ENCODE peak calls at places on chromosomes 1 and 21, in four cellular contexts. C is CD8-positive, alpha-beta T cell; I is A549; B is GM12864. O is an unnamed sample.

GRCh38 chr1:198656500-198656932 is 17.7 kb downstream of the PTPRC start:
- DNase-seq in B (no peak), I (no peak), C (peak; percentile 53), O (no peak)

GRCh38 chr1:228098323-228098931 is 4.7 kb downstream of the C1orf35 start:
- DNase-seq in C (no peak), B (no peak), I (no peak), O (peak; percentile 5)

GRCh38 chr1:205711105-205712048 is 31.1 kb upstream of the SLC45A3 start:
- DNase-seq in I (peak; percentile 59), B (peak; percentile 47), C (peak; percentile 34), O (peak; percentile 58)

GRCh38 chr21:45417256-45417950 is 12.4 kb downstream of the COL18A1 start:
- DNase-seq in C (no peak), I (no peak), B (no peak), O (no peak)

GRCh38 chr1:160058087-160058486 is 11.9 kb downstream of the KCNJ10 start:
- DNase-seq in B (no peak), I (no peak), C (no peak), O (no peak)

GRCh38 chr1:221987860-221988520 is 246.1 kb upstream of the DUSP10 start:
- DNase-seq in I (peak; percentile 25), C (no peak), B (no peak), O (no peak)

GRCh38 chr1:10975567-10976326 is 36.7 kb upstream of the TARDBP start:
- DNase-seq in C (no peak), I (peak; percentile 30), B (no peak), O (no peak)

GRCh38 chr1:9388628-9389184 is 96.0 kb downstream of the SPSB1 start:
- DNase-seq in C (no peak), I (peak; percentile 69), B (no peak), O (no peak)

GRCh38 chr1:222974496-222974895 is 159.7 kb downstream of the DISP1 start:
- DNase-seq in I (no peak), C (no peak), B (no peak), O (no peak)

GRCh38 chr1:110086959-110087358 is 16.5 kb upstream of the ALX3 start:
- DNase-seq in B (no peak), I (no peak), C (no peak), O (no peak)

GRCh38 chr1:15939181-15940109 is 36.5 kb downstream of the ZBTB17 start:
- DNase-seq in I (peak; percentile 25), C (no peak), B (no peak), O (no peak)

GRCh38 chr1:208497866-208498541 is 253.8 kb upstream of the PLXNA2 start:
- DNase-seq in C (no peak), B (no peak), I (no peak), O (no peak)

GRCh38 chr1:58396150-58396549 is 150.4 kb downstream of the OMA1 start:
- DNase-seq in C (no peak), B (no peak), I (no peak), O (no peak)

GRCh38 chr1:192702212-192702993 is 66.5 kb downstream of the RGS13 start:
- DNase-seq in I (peak; percentile 43), C (no peak), B (no peak), O (no peak)

GRCh38 chr1:57489342-57490036 is 65.6 kb upstream of the DAB1 start:
- DNase-seq in I (no peak), C (no peak), B (no peak), O (no peak)

GRCh38 chr21:43191521-43191920 is 22.7 kb downstream of the CRYAA start:
- DNase-seq in B (no peak), C (no peak), I (no peak), O (no peak)

GRCh38 chr1:7587726-7588456 is 183.2 kb upstream of the VAMP3 start:
- DNase-seq in B (no peak), I (no peak), C (no peak), O (no peak)

GRCh38 chr1:205578780-205579571 is 52.8 kb downstream of the ELK4 start:
- DNase-seq in I (no peak), B (no peak), C (no peak), O (no peak)

GRCh38 chr1:234609528-234610042 is 393 bp downstream of the IRF2BP2 start:
- DNase-seq in B (no peak), C (no peak), I (no peak), O (no peak)

GRCh38 chr21:38831526-38832467 is 26.1 kb downstream of the ETS2 start:
- DNase-seq in B (peak; percentile 19), C (no peak), I (no peak), O (peak; percentile 55)

GRCh38 chr1:109242387-109242786 is 7.0 kb upstream of the CELSR2 start:
- DNase-seq in I (no peak), B (no peak), C (no peak), O (no peak)

GRCh38 chr21:28257276-28257675 is 735.4 kb downstream of the LTN1 start:
- DNase-seq in B (no peak), C (no peak), I (no peak), O (no peak)

GRCh38 chr1:183804916-183805734 is at the start of gene RGL1:
- DNase-seq in C (peak; percentile 7), I (peak; percentile 25), B (no peak), O (peak; percentile 58)

GRCh38 chr1:184647471-184647870 is 107.2 kb downstream of the EDEM3 start:
- DNase-seq in B (no peak), C (no peak), I (no peak), O (no peak)

GRCh38 chr1:199422206-199422605 is 605.3 kb upstream of the NR5A2 start:
- DNase-seq in C (no peak), B (no peak), I (no peak), O (no peak)

GRCh38 chr1:2318294-2319278 is 72.8 kb downstream of the MORN1 start:
- DNase-seq in I (no peak), C (no peak), B (no peak), O (no peak)

GRCh38 chr1:29055160-29055559 is 68.5 kb downstream of the TMEM200B start:
- DNase-seq in C (no peak), I (no peak), B (no peak), O (no peak)

GRCh38 chr1:201740086-201740541 is 88.8 kb upstream of the IPO9 start:
- DNase-seq in B (no peak), I (no peak), C (no peak), O (no peak)

GRCh38 chr1:158149577-158150269 is 31.0 kb upstream of the CD1D start:
- DNase-seq in C (peak; percentile 49), I (peak; percentile 92), B (peak; percentile 50), O (peak; percentile 76)

GRCh38 chr1:57724535-57724934 is 300.7 kb upstream of the DAB1 start:
- DNase-seq in B (no peak), C (no peak), I (no peak), O (no peak)

GRCh38 chr1:233010164-233010563 is 59.8 kb downstream of the NTPCR start:
- DNase-seq in I (no peak), C (no peak), B (no peak), O (no peak)

GRCh38 chr1:50416553-50417453 is 6.4 kb downstream of the DMRTA2 start:
- DNase-seq in C (no peak), I (no peak), B (no peak), O (no peak)

GRCh38 chr1:39065542-39065941 is 39.4 kb downstream of the NDUFS5 start:
- DNase-seq in I (no peak), B (no peak), C (no peak), O (no peak)

GRCh38 chr1:11384170-11384554 is 94.8 kb upstream of the DISP3 start:
- DNase-seq in I (no peak), B (no peak), C (no peak), O (no peak)

GRCh38 chr1:56060901-56061300 is 518.5 kb downstream of the PLPP3 start:
- DNase-seq in C (no peak), I (no peak), B (no peak), O (no peak)

GRCh38 chr1:56063461-56063860 is 515.9 kb downstream of the PLPP3 start:
- DNase-seq in C (no peak), I (no peak), B (no peak), O (no peak)

GRCh38 chr1:56064705-56065104 is 514.7 kb downstream of the PLPP3 start:
- DNase-seq in B (no peak), I (peak; percentile 7), C (no peak), O (no peak)

GRCh38 chr1:56062625-56063024 is 516.7 kb downstream of the PLPP3 start:
- DNase-seq in I (no peak), C (no peak), B (no peak), O (no peak)

GRCh38 chr1:56061824-56062223 is 517.5 kb downstream of the PLPP3 start:
- DNase-seq in I (no peak), C (no peak), B (peak; percentile 1), O (no peak)
- TF ChIP-seq CTCF in I (no peak), C (no peak), B (no peak), O (no peak)

GRCh38 chr1:175933801-175934200 is 190.4 kb upstream of the TNR start:
- DNase-seq in C (no peak), B (no peak), I (no peak), O (no peak)
- TF ChIP-seq CTCF in C (no peak), B (no peak), I (no peak), O (no peak)

DNA sequence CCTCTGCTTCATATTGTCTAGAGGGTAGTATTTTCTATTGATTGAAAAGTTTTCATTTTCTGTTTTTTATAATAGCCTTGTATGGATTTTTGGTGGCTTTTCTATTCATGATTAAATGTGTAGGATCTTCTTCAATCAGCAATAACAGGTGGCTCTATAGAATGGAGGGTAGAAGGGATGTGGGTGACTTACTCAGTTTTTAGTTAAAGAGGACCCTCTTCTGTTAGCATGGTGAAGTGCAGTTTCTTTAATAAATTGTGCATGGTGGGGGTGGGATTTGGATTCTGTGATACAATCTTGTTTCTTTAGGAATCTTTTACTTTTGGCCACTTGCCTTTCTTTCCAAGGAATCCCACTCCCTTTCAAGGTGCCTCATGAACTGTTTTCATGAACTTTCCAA is 64.7 kb downstream of the SLC35A3 start:
- DNase-seq in B (no peak), C (no peak), I (peak; percentile 22), O (peak; percentile 44)
- TF ChIP-seq CTCF in B (peak; percentile 43), C (peak; percentile 35), I (peak; percentile 28), O (peak; percentile 33)

GRCh38 chr1:172821609-172822274 is 162.8 kb downstream of the FASLG start:
- DNase-seq in B (no peak), C (no peak), I (no peak), O (no peak)
- TF ChIP-seq CTCF in B (no peak), C (no peak), I (no peak), O (no peak)

DNA sequence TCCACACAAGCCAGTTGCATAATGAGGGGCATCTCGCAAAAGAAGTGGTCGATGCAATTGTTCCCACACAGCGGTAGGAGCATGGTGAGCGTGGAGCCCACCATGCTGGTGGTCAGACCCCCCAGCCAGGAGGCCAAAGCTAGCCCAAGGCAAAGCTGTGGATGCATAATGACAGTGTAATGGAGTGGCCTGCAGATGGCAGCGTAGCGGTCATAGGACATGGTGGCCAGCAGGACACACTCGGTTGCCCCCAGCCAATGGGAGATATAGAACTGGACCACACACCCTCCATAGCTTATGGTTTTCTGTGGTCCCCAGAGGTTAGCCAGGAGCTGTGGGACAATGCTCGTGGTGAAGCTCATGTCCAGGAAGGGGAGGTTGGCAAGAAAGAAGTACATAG is 4.3 kb downstream of the OR2C3 start:
- DNase-seq in I (no peak), C (no peak), B (no peak), O (no peak)
- TF ChIP-seq CTCF in I (no peak), C (no peak), B (no peak), O (no peak)